ENCODE peak calls at places on chromosomes 2 and 18, in six cellular contexts. K is H1, F is GM12878, A is SK-N-SH, N is K562, Y is HepG2. W is an unnamed sample.

GRCh38 chr2:43438858-43439655 is 156.8 kb downstream of the THADA start:
- DNase-seq in K (no peak), F (no peak), A (no peak), N (no peak), Y (no peak), W (no peak)

GRCh38 chr2:117065912-117066311 is 748.6 kb upstream of the DDX18 start:
- DNase-seq in K (no peak), F (no peak), A (no peak), N (no peak), Y (no peak), W (no peak)

GRCh38 chr2:43021791-43022500 is 204.5 kb downstream of the ZFP36L2 start:
- DNase-seq in K (peak), F (no peak), A (no peak), N (peak), Y (peak), W (no peak)

GRCh38 chr18:58290059-58290747 is 246.2 kb downstream of the NEDD4L start:
- DNase-seq in K (no peak), F (no peak), A (no peak), N (no peak), Y (no peak), W (no peak)

GRCh38 chr2:37894601-37895000 is 30.5 kb upstream of the RMDN2 start:
- DNase-seq in K (no peak), F (no peak), A (no peak), N (no peak), Y (no peak), W (no peak)

GRCh38 chr2:229160180-229160579 is 110.9 kb downstream of the PID1 start:
- DNase-seq in K (no peak), F (no peak), A (no peak), N (no peak), Y (peak), W (no peak)

GRCh38 chr18:32056613-32057358 is 34.9 kb upstream of the RNF138 start:
- DNase-seq in K (no peak), F (no peak), A (no peak), N (no peak), Y (no peak), W (no peak)

GRCh38 chr2:7424481-7424880 is 507.3 kb downstream of the RNF144A start:
- DNase-seq in K (no peak), F (no peak), A (no peak), N (no peak), Y (no peak), W (no peak)

GRCh38 chr2:162074579-162074922 is 536 bp upstream of the DPP4 start:
- DNase-seq in K (no peak), F (no peak), A (no peak), N (no peak), Y (no peak), W (no peak)

GRCh38 chr2:84781942-84782716 is 98.8 kb downstream of the TRABD2A start:
- DNase-seq in K (no peak), F (no peak), A (no peak), N (no peak), Y (no peak), W (no peak)

GRCh38 chr18:45642238-45642637 is 27.0 kb downstream of the SLC14A2 start:
- DNase-seq in K (no peak), F (no peak), A (no peak), N (no peak), Y (no peak), W (no peak)

GRCh38 chr18:48263913-48264506 is 145.2 kb downstream of the ZBTB7C start:
- DNase-seq in K (no peak), F (no peak), A (peak), N (no peak), Y (no peak), W (no peak)
- TF ChIP-seq CTCF in K (no peak), F (no peak), A (no peak), N (no peak), Y (no peak), W (no peak)

DNA sequence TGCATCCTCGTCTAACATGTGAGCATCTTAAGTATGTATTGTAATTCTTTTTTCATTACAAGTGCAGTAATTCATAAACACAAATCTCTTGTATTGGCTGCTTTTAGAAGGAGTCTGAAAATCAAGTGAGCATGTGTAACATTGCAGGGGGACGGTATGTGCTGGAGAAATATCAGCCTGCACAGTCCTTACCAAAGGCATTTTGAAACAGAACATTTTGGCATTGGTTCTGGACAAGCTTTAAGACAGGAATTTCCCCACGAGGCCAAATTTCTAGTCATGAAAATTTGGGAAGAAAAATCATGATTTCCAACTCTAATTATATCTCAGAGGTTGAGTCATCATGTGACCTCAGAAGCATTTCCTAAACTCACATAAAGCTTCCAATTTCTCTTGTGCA is 24.7 kb upstream of the NRP2 start:
- DNase-seq in K (no peak), F (no peak), A (no peak), N (no peak), Y (no peak), W (no peak)
- TF ChIP-seq GABPA in K (no peak), F (no peak), A (no peak), N (no peak), Y (no peak), W (no peak)

DNA sequence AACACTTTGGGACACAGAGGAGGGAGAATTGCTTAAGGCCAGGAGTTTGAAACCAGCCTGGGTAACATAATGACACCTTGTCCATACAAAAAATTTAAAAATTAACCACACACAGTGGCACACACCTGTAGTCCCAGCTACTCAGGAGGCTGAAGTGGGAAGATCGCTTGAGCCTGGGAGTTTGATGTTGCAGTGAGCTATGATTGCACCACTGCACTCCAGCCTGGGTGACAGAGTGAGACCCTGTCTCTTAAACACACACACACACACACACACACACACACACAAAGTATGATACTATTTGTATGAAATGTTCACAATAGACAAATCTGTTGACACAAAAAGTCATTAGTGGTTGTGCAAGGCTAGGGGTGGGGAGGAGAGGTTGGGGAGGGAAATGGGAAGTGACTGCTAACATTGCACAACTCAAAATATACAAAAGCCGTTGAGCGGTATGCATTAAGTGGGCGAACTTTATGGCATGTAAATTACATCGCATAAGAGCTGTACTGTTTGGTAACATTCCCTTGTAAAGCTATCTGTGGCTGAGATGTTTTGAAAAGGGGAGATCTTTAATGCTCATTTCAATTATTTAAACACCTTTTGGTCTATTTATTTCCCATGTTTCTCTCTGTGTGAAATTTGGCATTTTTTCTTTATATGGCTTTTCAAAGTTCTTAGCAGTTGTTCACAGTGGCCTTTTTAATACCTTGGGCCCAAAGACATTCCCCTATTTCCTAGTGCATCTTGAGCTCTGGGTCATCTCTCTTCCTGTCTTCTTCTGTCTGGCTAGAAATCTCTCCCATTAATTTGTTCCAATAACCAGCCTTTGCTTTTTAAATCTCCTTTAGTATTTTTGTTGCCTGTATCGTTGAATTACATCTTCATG is 58.9 kb upstream of the ZNF516 start:
- DNase-seq in K (no peak), F (no peak), A (no peak), N (no peak), Y (peak), W (peak)
- H3K27ac ChIP-seq in K (no peak), F (no peak), A (no peak), N (no peak), Y (no peak), W (peak)

GRCh38 chr2:170098626-170099312 is 79.2 kb upstream of the MYO3B start:
- DNase-seq in K (no peak), F (no peak), A (no peak), N (no peak), Y (no peak), W (no peak)
- TF ChIP-seq CTCF in K (no peak), F (no peak), A (no peak), N (no peak), Y (no peak), W (no peak)